ENCODE peak calls at places on chromosomes 1 and 21, in six cellular contexts. Z, G, Q, Y, N and A are unnamed samples.

GRCh38 chr1:204611036-204611435 is 74.5 kb downstream of the LRRN2 start:
- DNase-seq in Z (no peak), G (no peak), Q (no peak), Y (no peak), N (no peak), A (no peak)

GRCh38 chr1:14887044-14887443 is 266.5 kb upstream of the TMEM51 start:
- DNase-seq in Z (no peak), G (no peak), Q (no peak), Y (no peak), N (no peak), A (no peak)

GRCh38 chr1:30106125-30106524 is 617.3 kb downstream of the MATN1 start:
- DNase-seq in Z (no peak), G (no peak), Q (peak), Y (no peak), N (no peak), A (no peak)

GRCh38 chr1:223714849-223715709 is 2.7 kb downstream of the CAPN2 start:
- DNase-seq in Z (peak), G (no peak), Q (peak), Y (no peak), N (peak), A (no peak)

GRCh38 chr1:6475381-6476133 is 9.6 kb upstream of the TNFRSF25 start:
- DNase-seq in Z (peak), G (no peak), Q (peak), Y (peak), N (no peak), A (peak)

GRCh38 chr1:76867342-76868130 is at the start of gene ST6GALNAC5:
- DNase-seq in Z (peak), G (no peak), Q (no peak), Y (no peak), N (no peak), A (no peak)

GRCh38 chr21:34970126-34970525 is 79.0 kb downstream of the RUNX1 start:
- DNase-seq in Z (no peak), G (no peak), Q (no peak), Y (no peak), N (no peak), A (no peak)

GRCh38 chr1:209493584-209493983 is 89.9 kb upstream of the CAMK1G start:
- DNase-seq in Z (no peak), G (no peak), Q (no peak), Y (no peak), N (no peak), A (no peak)

GRCh38 chr1:154329152-154329521 is 3.8 kb downstream of the ATP8B2 start:
- DNase-seq in Z (peak), G (no peak), Q (no peak), Y (no peak), N (no peak), A (no peak)

GRCh38 chr1:53266038-53266437 is 27.7 kb upstream of the MAGOH start:
- DNase-seq in Z (peak), G (no peak), Q (peak), Y (no peak), N (no peak), A (no peak)

GRCh38 chr1:86258106-86258505 is 101.5 kb upstream of the COL24A1 start:
- DNase-seq in Z (no peak), G (no peak), Q (no peak), Y (no peak), N (peak), A (no peak)

GRCh38 chr1:43058545-43059360 is 100.1 kb upstream of the SLC2A1 start:
- DNase-seq in Z (peak), G (no peak), Q (peak), Y (no peak), N (no peak), A (no peak)

GRCh38 chr1:91844862-91845528 is 41.0 kb downstream of the TGFBR3 start:
- DNase-seq in Z (no peak), G (peak), Q (peak), Y (no peak), N (peak), A (no peak)

GRCh38 chr1:245805503-245805902 is 650.7 kb downstream of the KIF26B start:
- DNase-seq in Z (peak), G (no peak), Q (no peak), Y (no peak), N (no peak), A (no peak)

GRCh38 chr21:40719615-40720014 is 127.3 kb downstream of the DSCAM start:
- DNase-seq in Z (no peak), G (no peak), Q (no peak), Y (no peak), N (no peak), A (no peak)